ENCODE peak calls at places on chromosomes 2 and 18, in four cellular contexts. One of them, this sample, is unnamed.

GRCh38 chr2:240787521-240788472 is 32.2 kb downstream of the KIF1A start:
- DNase-seq in GM23248: no peak
- DNase-seq in GM23338: no peak
- DNase-seq in HCT116: no peak
- DNase-seq in this sample: no peak

GRCh38 chr2:202249864-202250263 is 11.5 kb upstream of the SUMO1 start:
- DNase-seq in GM23248: no peak
- DNase-seq in HCT116: no peak
- DNase-seq in GM23338: peak
- DNase-seq in this sample: no peak

GRCh38 chr2:105604938-105605337 is 139.8 kb upstream of the NCK2 start:
- DNase-seq in GM23338: no peak
- DNase-seq in GM23248: peak
- DNase-seq in HCT116: no peak
- DNase-seq in this sample: no peak

GRCh38 chr2:42829556-42830510 is 37.5 kb upstream of the HAAO start:
- DNase-seq in GM23248: peak
- DNase-seq in HCT116: no peak
- DNase-seq in GM23338: no peak
- DNase-seq in this sample: no peak

GRCh38 chr2:217220228-217221013 is 360.6 kb upstream of the TNP1 start:
- DNase-seq in GM23248: peak
- DNase-seq in GM23338: no peak
- DNase-seq in HCT116: no peak
- DNase-seq in this sample: no peak

GRCh38 chr2:174717273-174717672 is 47.0 kb downstream of the CHRNA1 start:
- DNase-seq in GM23338: no peak
- DNase-seq in GM23248: peak
- DNase-seq in HCT116: no peak
- DNase-seq in this sample: no peak

GRCh38 chr2:132392211-132392610 is 24.4 kb upstream of the GPR39 start:
- DNase-seq in GM23338: peak
- DNase-seq in GM23248: no peak
- DNase-seq in HCT116: no peak
- DNase-seq in this sample: no peak

GRCh38 chr18:45248240-45248903 is 366.9 kb upstream of the SLC14A2 start:
- DNase-seq in HCT116: no peak
- DNase-seq in GM23338: no peak
- DNase-seq in GM23248: peak
- DNase-seq in this sample: no peak

GRCh38 chr2:214311031-214311533 is 99.8 kb upstream of the VWC2L start:
- DNase-seq in GM23338: peak
- DNase-seq in HCT116: no peak
- DNase-seq in GM23248: no peak
- DNase-seq in this sample: no peak

GRCh38 chr2:229041691-229042090 is 229.4 kb downstream of the PID1 start:
- DNase-seq in GM23338: no peak
- DNase-seq in HCT116: no peak
- DNase-seq in GM23248: no peak
- DNase-seq in this sample: no peak

GRCh38 chr18:12231040-12231882 is 22.9 kb upstream of the CIDEA start:
- DNase-seq in HCT116: no peak
- DNase-seq in GM23338: no peak
- DNase-seq in GM23248: no peak
- DNase-seq in this sample: no peak

GRCh38 chr18:12231986-12232385 is 22.2 kb upstream of the CIDEA start:
- DNase-seq in HCT116: no peak
- DNase-seq in GM23338: no peak
- DNase-seq in GM23248: no peak
- DNase-seq in this sample: no peak

GRCh38 chr18:12234451-12235190 is 19.5 kb upstream of the CIDEA start:
- DNase-seq in HCT116: no peak
- DNase-seq in GM23338: no peak
- DNase-seq in GM23248: no peak
- DNase-seq in this sample: no peak

GRCh38 chr18:12236141-12236540 is 18.0 kb upstream of the CIDEA start:
- DNase-seq in GM23338: no peak
- DNase-seq in GM23248: no peak
- DNase-seq in HCT116: no peak
- DNase-seq in this sample: no peak

DNA sequence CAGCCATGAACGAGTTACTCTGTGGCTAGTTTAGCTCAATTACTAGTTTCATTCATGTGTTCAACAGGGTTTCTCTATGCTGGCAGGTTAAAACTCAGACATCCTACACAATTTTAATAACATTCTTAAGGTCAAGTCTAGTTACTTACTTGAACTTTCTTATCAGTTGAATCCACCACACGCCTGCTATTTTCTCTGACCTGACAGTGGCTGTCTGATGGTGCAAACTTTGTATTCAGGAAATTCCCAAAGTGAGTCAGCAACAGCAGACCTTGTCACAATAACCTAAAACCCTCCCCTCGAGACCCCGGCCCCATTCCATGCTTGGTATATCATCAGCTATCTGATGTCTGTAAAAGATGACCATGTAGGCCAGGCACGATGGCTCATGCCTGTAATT is 20.8 kb upstream of the CIDEA start:
- DNase-seq in GM23338: no peak
- DNase-seq in HCT116: no peak
- DNase-seq in GM23248: no peak
- DNase-seq in this sample: no peak
- TF ChIP-seq EZH2phosphoT487 in GM23338: no peak
- TF ChIP-seq EZH2phosphoT487 in HCT116: no peak
- TF ChIP-seq EZH2phosphoT487 in GM23248: no peak
- TF ChIP-seq EZH2phosphoT487 in this sample: no peak

GRCh38 chr2:121254748-121255147 is 30.3 kb downstream of the TFCP2L1 start:
- DNase-seq in HCT116: no peak
- DNase-seq in GM23248: no peak
- DNase-seq in GM23338: no peak
- DNase-seq in this sample: no peak

GRCh38 chr2:121255363-121255762 is 29.6 kb downstream of the TFCP2L1 start:
- DNase-seq in GM23338: no peak
- DNase-seq in GM23248: no peak
- DNase-seq in HCT116: no peak
- DNase-seq in this sample: no peak

GRCh38 chr2:121256720-121257475 is 28.1 kb downstream of the TFCP2L1 start:
- DNase-seq in HCT116: no peak
- DNase-seq in GM23338: no peak
- DNase-seq in GM23248: no peak
- DNase-seq in this sample: no peak

GRCh38 chr2:121258066-121258465 is 26.9 kb downstream of the TFCP2L1 start:
- DNase-seq in HCT116: no peak
- DNase-seq in GM23338: no peak
- DNase-seq in GM23248: no peak
- DNase-seq in this sample: no peak

DNA sequence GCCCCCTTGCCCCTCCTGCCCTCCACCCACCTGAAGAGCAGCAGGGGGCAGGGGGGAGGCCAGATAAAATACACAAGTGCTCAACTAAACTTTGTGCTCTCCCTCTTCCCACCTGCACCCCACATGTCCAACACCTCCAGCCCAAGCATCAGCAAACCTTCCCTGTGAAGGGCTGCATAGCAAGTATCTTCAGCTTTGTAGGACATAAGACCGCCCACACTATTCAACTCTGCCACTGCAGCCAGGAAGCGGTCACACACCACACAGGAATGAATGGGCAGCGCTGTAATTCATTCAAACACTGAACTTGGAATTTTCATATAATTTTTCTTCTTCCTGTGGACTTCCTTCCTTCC is 27.5 kb downstream of the TFCP2L1 start:
- DNase-seq in GM23338: no peak
- DNase-seq in GM23248: no peak
- DNase-seq in HCT116: no peak
- DNase-seq in this sample: no peak
- H3K4me2 ChIP-seq in GM23338: no peak
- H3K4me2 ChIP-seq in GM23248: no peak
- H3K4me2 ChIP-seq in HCT116: no peak
- H3K4me2 ChIP-seq in this sample: no peak

GRCh38 chr2:16223481-16224177 is 283.3 kb downstream of the MYCN start:
- DNase-seq in GM23248: no peak
- DNase-seq in GM23338: no peak
- DNase-seq in HCT116: no peak
- DNase-seq in this sample: no peak
- H3K27ac ChIP-seq in GM23248: no peak
- H3K27ac ChIP-seq in GM23338: no peak
- H3K27ac ChIP-seq in HCT116: no peak
- H3K27ac ChIP-seq in this sample: no peak

DNA sequence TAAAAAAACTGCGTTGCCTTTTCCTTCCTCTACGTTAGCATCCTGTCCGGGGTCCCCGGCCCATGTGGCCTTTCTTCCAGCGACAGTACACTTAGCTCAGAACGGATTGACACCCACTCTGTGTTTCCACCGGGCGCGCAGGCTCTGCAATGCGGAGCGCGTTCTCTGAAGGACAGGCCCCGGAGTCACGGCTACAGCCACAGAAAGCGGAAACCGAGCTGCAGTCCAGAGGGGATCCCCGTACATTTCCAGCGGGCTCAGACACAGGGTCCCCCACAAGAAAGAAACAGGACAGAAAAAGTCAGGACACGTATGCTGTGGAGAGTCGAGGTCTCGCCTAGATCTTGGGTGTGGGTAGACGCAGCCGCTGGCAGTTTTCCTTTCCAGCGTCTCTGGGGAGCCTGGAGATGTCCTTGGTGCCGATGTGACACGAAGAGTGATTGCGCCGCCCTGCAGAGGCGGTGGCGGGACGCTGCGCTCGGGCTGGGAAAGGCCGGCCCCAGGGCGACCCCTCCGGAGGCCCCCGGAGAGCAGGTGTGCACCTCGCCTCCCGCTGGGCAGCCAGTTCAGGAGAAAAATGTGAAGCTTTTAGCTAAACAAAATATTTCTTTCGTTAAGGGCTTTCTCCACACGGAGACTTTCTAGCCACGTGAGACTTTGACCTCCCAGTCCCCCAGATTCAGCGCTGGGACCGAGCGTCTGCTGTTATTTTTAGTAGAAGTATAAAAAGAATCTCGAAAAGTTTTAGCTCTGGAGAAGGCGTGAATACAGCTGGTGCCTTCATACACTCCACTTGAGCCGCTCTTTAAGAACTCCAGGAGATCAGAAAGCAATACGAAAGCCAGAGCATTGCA is 1.3 kb upstream of the ACKR3 start:
- DNase-seq in GM23338: peak
- DNase-seq in GM23248: peak
- DNase-seq in HCT116: no peak
- DNase-seq in this sample: no peak
- TF ChIP-seq EZH2phosphoT487 in GM23338: peak
- TF ChIP-seq EZH2phosphoT487 in GM23248: no peak
- TF ChIP-seq EZH2phosphoT487 in HCT116: no peak
- TF ChIP-seq EZH2phosphoT487 in this sample: no peak

GRCh38 chr2:160695402-160696060 is 201.9 kb upstream of the RBMS1 start:
- DNase-seq in GM23248: peak
- DNase-seq in HCT116: no peak
- DNase-seq in GM23338: no peak
- DNase-seq in this sample: no peak
- H3K4me2 ChIP-seq in GM23248: no peak
- H3K4me2 ChIP-seq in HCT116: no peak
- H3K4me2 ChIP-seq in GM23338: no peak
- H3K4me2 ChIP-seq in this sample: no peak

GRCh38 chr2:121485039-121485438 is 45.6 kb upstream of the RNU4ATAC start:
- DNase-seq in GM23248: peak
- DNase-seq in GM23338: no peak
- DNase-seq in HCT116: no peak
- DNase-seq in this sample: no peak
- H3K27ac ChIP-seq in GM23248: peak
- H3K27ac ChIP-seq in GM23338: no peak
- H3K27ac ChIP-seq in HCT116: no peak
- H3K27ac ChIP-seq in this sample: no peak

This sample was measured in OCI-LY7.